ENCODE peak calls at places on chromosomes 6 and 20, in eight cellular contexts. R is activated gamma-delta T cell treated with Interleukin-2 at 50 U/mL for 16 hours, C is Kasumi-1, L is aorta, K is germinal center, A is NCI-H345, U is BE2C, Q is glomerular endothelial cell. D is an unnamed sample.

GRCh38 chr20:36085686-36086267 is 68.8 kb upstream of the EPB41L1 start:
- DNase-seq in R (no peak), C (no peak), L (no peak), K (no peak), A (no peak), U (no peak), Q (no peak), D (peak)

GRCh38 chr20:25147716-25148115 is 47.8 kb upstream of the ENTPD6 start:
- DNase-seq in R (no peak), C (no peak), L (no peak), K (no peak), A (no peak), U (no peak), Q (no peak), D (no peak)

GRCh38 chr6:26311012-26311384 is 54.0 kb upstream of the BTN3A2 start:
- DNase-seq in R (no peak), C (peak), L (no peak), K (no peak), A (peak), U (peak), Q (no peak), D (peak)

GRCh38 chr20:59984551-59984950 is 26.3 kb downstream of the CDH26 start:
- DNase-seq in R (no peak), C (peak), L (no peak), K (no peak), A (no peak), U (no peak), Q (no peak), D (no peak)

GRCh38 chr6:89260832-89261231 is 43.7 kb upstream of the GABRR1 start:
- DNase-seq in R (no peak), C (peak), L (no peak), K (no peak), A (peak), U (no peak), Q (no peak), D (no peak)

GRCh38 chr20:32390999-32391398 is 32.9 kb downstream of the ASXL1 start:
- DNase-seq in R (no peak), C (peak), L (no peak), K (no peak), A (no peak), U (no peak), Q (no peak), D (no peak)

GRCh38 chr20:63657260-63657936 is 714 bp upstream of the RTEL1 start:
- DNase-seq in R (no peak), C (no peak), L (no peak), K (no peak), A (no peak), U (no peak), Q (no peak), D (no peak)

GRCh38 chr6:32968770-32969684 is 633 bp downstream of the BRD2 start:
- DNase-seq in R (peak), C (peak), L (peak), K (peak), A (peak), U (peak), Q (no peak), D (peak)

GRCh38 chr6:4459032-4459431 is 317.2 kb upstream of the CDYL start:
- DNase-seq in R (no peak), C (no peak), L (no peak), K (no peak), A (no peak), U (no peak), Q (peak), D (no peak)

GRCh38 chr6:122491915-122492537 is 20.4 kb upstream of the SERINC1 start:
- DNase-seq in R (peak), C (peak), L (peak), K (peak), A (peak), U (peak), Q (peak), D (peak)

GRCh38 chr6:104642871-104643270 is 216.8 kb downstream of the HACE1 start:
- DNase-seq in R (no peak), C (no peak), L (no peak), K (no peak), A (no peak), U (no peak), Q (no peak), D (no peak)

GRCh38 chr20:38300433-38300832 is 3.5 kb upstream of the BPI start:
- DNase-seq in R (no peak), C (no peak), L (no peak), K (no peak), A (no peak), U (no peak), Q (no peak), D (no peak)

GRCh38 chr20:16942702-16943101 is 194.5 kb downstream of the OTOR start:
- DNase-seq in R (no peak), C (no peak), L (no peak), K (no peak), A (no peak), U (no peak), Q (no peak), D (no peak)

GRCh38 chr6:2848851-2849250 is 7.2 kb upstream of the SERPINB1 start:
- DNase-seq in R (peak), C (no peak), L (no peak), K (peak), A (no peak), U (no peak), Q (no peak), D (no peak)

GRCh38 chr6:170278743-170279094 is 12.2 kb downstream of the DLL1 start:
- DNase-seq in R (no peak), C (peak), L (no peak), K (no peak), A (no peak), U (no peak), Q (no peak), D (no peak)

GRCh38 chr6:132872923-132873322 is 58.6 kb downstream of the RPS12 start:
- DNase-seq in R (no peak), C (no peak), L (no peak), K (no peak), A (no peak), U (no peak), Q (no peak), D (no peak)

GRCh38 chr20:45592574-45593189 is 13.6 kb upstream of the WFDC8 start:
- DNase-seq in R (peak), C (peak), L (no peak), K (peak), A (peak), U (peak), Q (peak), D (peak)

GRCh38 chr20:23404196-23404595 is 17.1 kb downstream of the NAPB start:
- DNase-seq in R (no peak), C (no peak), L (no peak), K (no peak), A (no peak), U (no peak), Q (no peak), D (no peak)

GRCh38 chr6:103183831-103184411 is 1675.8 kb downstream of the HACE1 start:
- DNase-seq in R (no peak), C (no peak), L (no peak), K (no peak), A (peak), U (no peak), Q (no peak), D (no peak)